ENCODE peak calls at places on chromosomes 2 and 18, in ten cellular contexts. N is PC-3, Q is pancreas, J is AG04450, D is left ventricle myocardium inferior, A is K562, U is heart right ventricle, I is IMR-90, C is stomach, W is adrenal gland. T is an unnamed sample.

GRCh38 chr2:108926561-108927380 is 62.2 kb downstream of the EDAR start:
- DNase-seq in I (no peak), D (no peak), N (peak), J (no peak), A (no peak), W (no peak), Q (no peak), U (no peak), C (no peak), T (no peak)

GRCh38 chr18:24369420-24369819 is 28.2 kb downstream of the OSBPL1A start:
- DNase-seq in Q (no peak), A (no peak), D (no peak), U (no peak), I (peak), C (no peak), W (no peak), J (no peak), N (no peak), T (no peak)

GRCh38 chr2:99085400-99085799 is 56.1 kb upstream of the C2orf15 start:
- DNase-seq in I (no peak), W (peak), U (no peak), C (no peak), D (no peak), A (no peak), N (peak), J (no peak), Q (no peak), T (peak)

GRCh38 chr2:197909377-197909776 is 105.0 kb downstream of the PLCL1 start:
- DNase-seq in Q (no peak), C (no peak), N (peak), W (no peak), I (peak), J (peak), U (no peak), A (no peak), D (no peak), T (no peak)

GRCh38 chr2:112772322-112772721 is 7.9 kb upstream of the CKAP2L start:
- DNase-seq in I (no peak), D (no peak), C (no peak), A (no peak), W (no peak), Q (no peak), N (no peak), J (no peak), U (no peak), T (no peak)

GRCh38 chr2:84830095-84830494 is 50.8 kb downstream of the TRABD2A start:
- DNase-seq in N (no peak), U (peak), J (no peak), I (no peak), A (peak), Q (no peak), D (peak), C (peak), W (peak), T (peak)

GRCh38 chr2:206477296-206477695 is 34.0 kb downstream of the ADAM23 start:
- DNase-seq in J (no peak), I (peak), C (no peak), U (no peak), D (no peak), Q (no peak), A (no peak), N (no peak), W (no peak), T (no peak)

GRCh38 chr2:1324884-1325283 is 88.4 kb upstream of the TPO start:
- DNase-seq in N (no peak), Q (no peak), A (no peak), I (no peak), U (no peak), W (no peak), C (no peak), J (no peak), D (no peak), T (no peak)

DNA sequence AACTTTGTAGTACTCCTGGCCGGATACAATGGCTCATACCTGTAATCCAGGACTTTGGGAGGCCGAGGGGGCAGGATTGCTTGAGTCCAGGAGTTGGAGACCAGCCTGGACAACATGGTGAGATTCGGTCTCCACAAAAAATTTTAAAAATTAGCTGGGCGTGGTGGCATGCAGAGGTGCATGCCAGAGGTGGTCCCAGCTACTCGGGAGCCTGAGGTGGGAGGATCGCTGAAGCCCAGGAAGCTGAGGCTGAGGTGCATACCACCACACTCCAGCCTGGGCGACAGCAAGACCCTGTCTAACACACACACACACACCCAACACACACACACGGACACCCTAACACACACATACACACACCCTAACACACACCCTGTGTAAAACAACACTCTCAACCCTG is 55.6 kb downstream of the HDAC4 start:
- DNase-seq in A (no peak), J (no peak), D (no peak), W (no peak), I (no peak), C (no peak), U (no peak), N (no peak), Q (no peak), T (no peak)
- TF ChIP-seq CTCF in A (no peak), J (no peak), D (no peak), W (no peak), I (no peak), C (no peak), U (no peak), N (no peak), Q (no peak), T (no peak)

GRCh38 chr2:9968940-9969497 is 17.5 kb downstream of the GRHL1 start:
- DNase-seq in N (no peak), C (no peak), A (no peak), Q (no peak), U (no peak), D (no peak), I (no peak), J (no peak), W (no peak), T (no peak)

GRCh38 chr2:9964334-9964980 is 13.0 kb downstream of the GRHL1 start:
- DNase-seq in Q (no peak), D (no peak), U (no peak), A (no peak), C (no peak), J (no peak), W (no peak), I (no peak), N (no peak), T (no peak)

GRCh38 chr2:9965119-9965822 is 13.8 kb downstream of the GRHL1 start:
- DNase-seq in C (no peak), D (no peak), N (no peak), W (no peak), J (no peak), I (no peak), A (no peak), Q (no peak), U (no peak), T (no peak)

GRCh38 chr2:9967053-9967775 is 15.7 kb downstream of the GRHL1 start:
- DNase-seq in J (no peak), I (no peak), N (peak), W (no peak), D (no peak), U (no peak), C (no peak), Q (no peak), A (peak), T (no peak)

DNA sequence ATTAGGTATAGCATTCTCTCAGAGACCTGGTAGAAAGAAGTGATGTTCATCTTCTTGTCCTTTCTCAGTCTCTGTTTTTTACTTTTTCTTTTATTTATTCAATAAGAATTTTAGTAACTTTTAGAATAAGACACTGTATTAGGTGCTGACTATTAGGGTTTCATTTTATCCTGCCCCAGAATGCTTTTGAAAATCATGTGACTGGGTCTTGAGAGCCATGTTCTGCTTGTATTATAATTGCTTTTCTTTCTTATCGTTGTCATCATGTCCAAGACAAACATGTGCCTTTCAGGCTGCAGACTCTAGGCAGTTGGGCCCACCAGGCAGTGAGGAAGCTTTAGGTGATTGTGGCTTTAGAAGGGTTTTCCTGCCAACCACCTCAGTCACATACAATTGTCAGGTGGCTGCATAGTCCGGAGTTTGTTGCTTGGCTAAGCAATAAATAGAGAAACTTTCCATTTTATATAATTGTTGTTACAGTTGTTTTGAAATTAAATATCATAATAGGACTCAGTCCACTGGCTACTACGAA is 15.1 kb downstream of the GRHL1 start:
- DNase-seq in W (no peak), C (no peak), Q (no peak), D (no peak), N (no peak), J (no peak), I (no peak), U (no peak), A (no peak), T (no peak)
- H3K27ac ChIP-seq in W (no peak), C (no peak), Q (no peak), D (no peak), N (peak), J (no peak), I (no peak), U (no peak), A (peak), T (no peak)

GRCh38 chr2:135820003-135820618 is 16.9 kb downstream of the LCT start:
- DNase-seq in A (no peak), D (no peak), J (peak), I (peak), C (no peak), Q (no peak), U (no peak), W (no peak), N (no peak), T (peak)
- H3K4me3 ChIP-seq in A (no peak), D (no peak), J (no peak), I (no peak), C (no peak), Q (no peak), U (no peak), W (no peak), N (no peak), T (no peak)

GRCh38 chr18:48699761-48700160 is 160.9 kb downstream of the CTIF start:
- DNase-seq in J (no peak), D (no peak), I (no peak), A (no peak), C (no peak), Q (no peak), N (no peak), U (no peak), W (no peak), T (no peak)
- TF ChIP-seq CTCF in J (no peak), D (no peak), I (no peak), A (no peak), C (no peak), Q (no peak), N (no peak), U (no peak), W (no peak), T (no peak)

GRCh38 chr2:73088703-73089102 is 17.2 kb upstream of the SFXN5 start:
- DNase-seq in D (no peak), U (no peak), C (no peak), I (no peak), W (no peak), Q (no peak), J (no peak), A (no peak), N (no peak), T (no peak)
- H3K27ac ChIP-seq in D (peak), U (no peak), C (no peak), I (peak), W (no peak), Q (peak), J (peak), A (no peak), N (no peak), T (no peak)